ENCODE peak calls at places on chromosomes 1 and 21, in six cellular contexts. Y, U, X, E, H and D are unnamed samples.

GRCh38 chr1:115330480-115331013 is 7.5 kb downstream of the NGF start:
- DNase-seq in Y (no peak), U (no peak), X (no peak), E (no peak), H (peak), D (peak)

GRCh38 chr1:31302749-31303441 is 6.1 kb downstream of the ZCCHC17 start:
- DNase-seq in Y (no peak), U (no peak), X (no peak), E (no peak), H (no peak), D (no peak)

GRCh38 chr1:41383094-41383852 is 22.0 kb downstream of the FOXO6 start:
- DNase-seq in Y (no peak), U (no peak), X (no peak), E (no peak), H (no peak), D (no peak)

GRCh38 chr1:53511323-53511932 is 52.2 kb downstream of the DMRTB1 start:
- DNase-seq in Y (no peak), U (no peak), X (no peak), E (no peak), H (no peak), D (no peak)

GRCh38 chr1:72439036-72439435 is 156.7 kb upstream of the NEGR1 start:
- DNase-seq in Y (no peak), U (no peak), X (no peak), E (no peak), H (no peak), D (no peak)

GRCh38 chr1:100391675-100392074 is 39.4 kb downstream of the CDC14A start:
- DNase-seq in Y (no peak), U (no peak), X (no peak), E (no peak), H (no peak), D (no peak)

GRCh38 chr1:198623920-198624647 is 14.8 kb upstream of the PTPRC start:
- DNase-seq in Y (no peak), U (no peak), X (no peak), E (no peak), H (no peak), D (no peak)

GRCh38 chr1:3070654-3071506 is 1.9 kb downstream of the PRDM16 start:
- DNase-seq in Y (no peak), U (no peak), X (peak), E (peak), H (no peak), D (no peak)

GRCh38 chr1:227547604-227548397 is 15.6 kb upstream of the ZNF678 start:
- DNase-seq in Y (no peak), U (no peak), X (no peak), E (no peak), H (no peak), D (no peak)

GRCh38 chr1:112698366-112699310 is 8.3 kb downstream of the RHOC start:
- DNase-seq in Y (no peak), U (no peak), X (peak), E (peak), H (no peak), D (no peak)

GRCh38 chr1:155455588-155456195 is 106.9 kb downstream of the ASH1L start:
- DNase-seq in Y (no peak), U (no peak), X (no peak), E (no peak), H (no peak), D (no peak)

GRCh38 chr21:45522986-45523385 is 19.3 kb downstream of the SLC19A1 start:
- DNase-seq in Y (no peak), U (no peak), X (no peak), E (peak), H (no peak), D (no peak)

GRCh38 chr1:52460686-52461085 is 56.3 kb downstream of the PRPF38A start:
- DNase-seq in Y (peak), U (no peak), X (no peak), E (no peak), H (no peak), D (no peak)

GRCh38 chr1:24748191-24749121 is 3.2 kb downstream of the CLIC4 start:
- DNase-seq in Y (no peak), U (no peak), X (no peak), E (no peak), H (no peak), D (no peak)

GRCh38 chr1:37438971-37439671 is 35.3 kb upstream of the ZC3H12A start:
- DNase-seq in Y (no peak), U (no peak), X (no peak), E (no peak), H (no peak), D (no peak)

GRCh38 chr1:24413350-24414163 is at the start of gene STPG1:
- DNase-seq in Y (peak), U (peak), X (peak), E (peak), H (peak), D (no peak)

GRCh38 chr1:36148821-36149236 is 457 bp downstream of the TRAPPC3 start:
- DNase-seq in Y (no peak), U (no peak), X (no peak), E (no peak), H (no peak), D (no peak)

GRCh38 chr21:45792682-45793383 is 149.3 kb downstream of the PCBP3 start:
- DNase-seq in Y (no peak), U (no peak), X (no peak), E (no peak), H (no peak), D (no peak)

GRCh38 chr1:55286851-55287602 is 71.9 kb upstream of the USP24 start:
- DNase-seq in Y (no peak), U (no peak), X (no peak), E (no peak), H (no peak), D (no peak)

GRCh38 chr1:79981483-79981882 is 975.0 kb upstream of the ADGRL4 start:
- DNase-seq in Y (no peak), U (no peak), X (no peak), E (no peak), H (no peak), D (no peak)

GRCh38 chr1:214386333-214386732 is 105.4 kb downstream of the SMYD2 start:
- DNase-seq in Y (no peak), U (no peak), X (no peak), E (no peak), H (no peak), D (no peak)

GRCh38 chr1:173779946-173780345 is 44.5 kb upstream of the DARS2 start:
- DNase-seq in Y (no peak), U (no peak), X (no peak), E (no peak), H (no peak), D (no peak)

GRCh38 chr1:178137238-178137637 is 43.3 kb downstream of the RASAL2 start:
- DNase-seq in Y (no peak), U (no peak), X (no peak), E (no peak), H (no peak), D (no peak)

GRCh38 chr1:22778842-22779520 is 68.3 kb downstream of the EPHB2 start:
- DNase-seq in Y (no peak), U (no peak), X (no peak), E (no peak), H (peak), D (no peak)

GRCh38 chr1:214316597-214316996 is 35.6 kb downstream of the SMYD2 start:
- DNase-seq in Y (no peak), U (no peak), X (peak), E (no peak), H (no peak), D (no peak)

GRCh38 chr1:204307334-204307883 is 52.3 kb downstream of the PLEKHA6 start:
- DNase-seq in Y (no peak), U (no peak), X (no peak), E (no peak), H (peak), D (no peak)

DNA sequence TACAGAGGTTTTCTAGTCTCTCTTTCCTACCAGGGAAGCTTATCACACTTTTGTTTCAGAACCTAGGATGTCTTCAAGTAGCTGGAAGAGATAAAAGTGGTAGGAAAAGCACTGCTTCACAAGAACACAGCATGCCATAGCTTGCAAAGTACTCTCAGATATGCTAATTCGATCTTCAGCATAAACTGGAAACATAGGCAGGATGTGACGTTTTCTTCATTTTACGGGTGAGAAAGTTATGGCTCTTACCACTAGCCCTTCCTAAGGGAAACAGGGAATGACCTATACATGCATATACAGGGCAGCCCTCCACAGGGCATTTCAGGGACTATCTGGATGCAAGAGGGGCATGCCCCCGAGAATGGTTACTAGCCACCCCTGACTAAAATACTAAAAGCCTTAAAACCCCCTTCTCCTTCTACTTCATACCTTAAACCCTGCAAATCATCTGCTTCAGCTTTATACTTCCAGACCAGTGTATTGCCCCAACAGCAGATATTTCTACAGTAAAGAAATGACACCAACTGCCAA is 2.5 kb downstream of the C1orf116 start:
- DNase-seq in Y (no peak), U (no peak), X (no peak), E (no peak), H (no peak), D (no peak)
- H3K27ac ChIP-seq in Y (peak), U (peak), X (no peak), E (peak), H (no peak), D (peak)

DNA sequence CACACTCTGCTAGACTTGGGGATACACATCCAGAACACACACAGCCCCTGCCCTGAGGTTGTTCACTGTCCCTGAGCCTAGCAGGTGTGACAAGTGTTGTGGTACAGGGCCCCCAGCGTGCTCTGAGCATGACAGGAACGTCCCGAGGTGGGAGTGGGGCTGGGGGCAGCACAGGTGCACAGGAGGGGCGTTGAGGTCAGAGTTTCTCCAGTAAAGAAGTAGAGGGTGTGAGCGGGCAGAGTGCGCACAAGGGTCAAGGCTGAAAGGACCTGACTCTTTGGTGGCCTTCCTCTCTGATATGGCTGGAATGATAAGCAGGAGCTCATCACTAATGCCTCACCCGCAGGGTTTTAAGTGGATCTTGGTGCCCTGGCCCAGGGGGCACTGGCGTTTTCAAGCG is 1.3 kb upstream of the FALEC start:
- DNase-seq in Y (no peak), U (no peak), X (no peak), E (peak), H (no peak), D (no peak)
- H3K27ac ChIP-seq in Y (peak), U (no peak), X (no peak), E (no peak), H (no peak), D (peak)

GRCh38 chr1:6272476-6273270 is 11.8 kb upstream of the GPR153 start:
- DNase-seq in Y (no peak), U (no peak), X (no peak), E (no peak), H (no peak), D (no peak)
- H3K27ac ChIP-seq in Y (peak), U (no peak), X (no peak), E (peak), H (peak), D (no peak)

GRCh38 chr21:35026153-35026499 is 23.0 kb downstream of the RUNX1 start:
- DNase-seq in Y (no peak), U (no peak), X (no peak), E (no peak), H (no peak), D (no peak)
- H3K27ac ChIP-seq in Y (no peak), U (no peak), X (no peak), E (no peak), H (peak), D (no peak)

GRCh38 chr1:244449936-244450508 is 1.7 kb downstream of the ADSS2 start:
- DNase-seq in Y (no peak), U (no peak), X (no peak), E (no peak), H (no peak), D (no peak)

GRCh38 chr1:244454412-244454811 is 2.7 kb upstream of the ADSS2 start:
- DNase-seq in Y (no peak), U (no peak), X (no peak), E (no peak), H (no peak), D (no peak)

GRCh38 chr1:244450597-244451538 is 841 bp downstream of the ADSS2 start:
- DNase-seq in Y (peak), U (peak), X (peak), E (peak), H (peak), D (no peak)

GRCh38 chr1:244451539-244451950 is at the start of gene ADSS2:
- DNase-seq in Y (no peak), U (peak), X (no peak), E (no peak), H (no peak), D (no peak)

GRCh38 chr1:244451951-244452795 is 464 bp upstream of the ADSS2 start:
- DNase-seq in Y (peak), U (peak), X (peak), E (peak), H (peak), D (peak)
- H3K27ac ChIP-seq in Y (peak), U (peak), X (peak), E (peak), H (peak), D (peak)

GRCh38 chr1:15847893-15848142 is 311 bp downstream of the SPEN start:
- DNase-seq in Y (no peak), U (no peak), X (no peak), E (no peak), H (no peak), D (no peak)

GRCh38 chr1:15848143-15848928 is 829 bp downstream of the SPEN start:
- DNase-seq in Y (no peak), U (no peak), X (peak), E (peak), H (no peak), D (no peak)

GRCh38 chr1:15847100-15847892 is at the start of gene SPEN:
- DNase-seq in Y (peak), U (peak), X (peak), E (peak), H (peak), D (peak)

GRCh38 chr1:15848929-15849774 is 1.6 kb downstream of the SPEN start:
- DNase-seq in Y (peak), U (peak), X (peak), E (peak), H (peak), D (no peak)

DNA sequence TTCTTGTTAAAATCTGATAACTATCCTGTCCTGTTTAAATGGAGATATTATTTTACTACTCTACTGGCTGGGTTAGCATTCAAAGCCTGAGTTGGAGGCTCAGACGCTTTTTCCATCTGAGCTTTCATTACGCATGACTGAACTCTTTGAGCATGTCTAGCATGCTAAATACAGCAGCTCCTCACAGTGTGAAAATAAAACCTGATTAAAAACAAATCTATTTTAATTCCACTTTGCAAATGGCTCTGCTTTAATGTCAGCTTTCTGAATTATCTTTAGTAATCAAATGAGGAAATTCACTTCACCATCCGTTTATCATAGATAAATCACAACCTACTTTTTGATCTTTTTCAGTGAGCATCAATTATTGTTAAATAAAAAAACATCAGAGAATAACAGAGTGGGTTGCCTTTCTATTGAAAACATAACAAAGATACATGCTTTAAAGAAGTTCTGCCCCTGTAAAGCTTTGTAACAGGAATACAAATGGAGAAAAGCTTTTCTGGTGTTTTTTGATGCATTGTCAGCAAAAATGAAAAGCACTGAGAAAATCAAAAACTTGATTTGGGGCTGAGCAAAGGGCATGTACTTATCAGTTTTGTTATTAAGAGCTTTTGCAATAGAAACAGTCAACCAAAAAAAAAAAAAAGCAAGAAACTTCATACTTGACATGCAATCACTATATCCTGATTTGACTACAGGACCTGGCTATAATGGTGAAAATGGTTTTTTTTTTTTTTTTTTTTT is 3.5 kb upstream of the SPEN start:
- DNase-seq in Y (no peak), U (no peak), X (no peak), E (no peak), H (no peak), D (no peak)
- H3K27ac ChIP-seq in Y (no peak), U (no peak), X (no peak), E (no peak), H (no peak), D (no peak)

GRCh38 chr1:6982443-6982842 is 197.2 kb downstream of the CAMTA1 start:
- DNase-seq in Y (no peak), U (no peak), X (no peak), E (no peak), H (no peak), D (no peak)
- H3K27ac ChIP-seq in Y (no peak), U (no peak), X (no peak), E (no peak), H (no peak), D (no peak)

DNA sequence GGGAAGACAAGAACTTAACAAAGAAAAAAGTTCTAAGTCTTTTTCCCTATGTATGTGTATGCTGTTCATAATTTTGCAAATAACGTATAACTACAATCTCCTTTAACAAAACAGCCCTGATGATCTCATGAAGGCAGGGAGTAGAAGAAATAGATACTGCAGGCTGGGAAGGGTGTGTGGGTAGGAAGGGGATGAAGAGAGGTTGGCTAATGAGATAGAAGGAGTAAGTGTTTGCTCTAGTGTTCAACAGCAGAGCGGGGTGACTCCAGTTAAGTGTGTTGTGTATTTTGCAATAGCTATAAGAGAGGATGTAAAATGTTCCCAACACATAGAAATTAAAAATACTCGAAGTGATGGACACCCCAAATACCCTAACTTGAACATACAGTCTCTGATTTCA is 20.1 kb downstream of the C1orf198 start:
- DNase-seq in Y (no peak), U (no peak), X (no peak), E (no peak), H (no peak), D (no peak)
- H3K27ac ChIP-seq in Y (no peak), U (no peak), X (no peak), E (no peak), H (no peak), D (no peak)